ENCODE peak calls at places on chromosomes 3 and 15, in five cellular contexts. H is GM12865; T is HL-60; D is CD8-positive, alpha-beta memory T cell; L is skeletal muscle cell. R is an unnamed sample.
A peak's percentile ranks its signal among the peaks of the same experiment; 100 is the strongest.

GRCh38 chr3:98563661-98564281 is 29.6 kb downstream of the CPOX start:
- DNase-seq in H (peak; percentile 91), T (no peak), D (peak; percentile 18), L (peak; percentile 30), R (no peak)

GRCh38 chr15:88738796-88739195 is 64.4 kb upstream of the ACAN start:
- DNase-seq in H (no peak), T (no peak), D (no peak), L (no peak), R (no peak)

GRCh38 chr3:111989061-111989678 is 9.6 kb upstream of the TAGLN3 start:
- DNase-seq in H (peak; percentile 65), T (no peak), D (no peak), L (peak; percentile 38), R (peak; percentile 22)

GRCh38 chr15:33547876-33548275 is 237.1 kb downstream of the RYR3 start:
- DNase-seq in H (peak; percentile 37), T (no peak), D (no peak), L (peak; percentile 7), R (no peak)

GRCh38 chr3:41854956-41855355 is 106.9 kb downstream of the ULK4 start:
- DNase-seq in H (no peak), T (no peak), D (no peak), L (no peak), R (no peak)

GRCh38 chr3:148554367-148554766 is 143.3 kb upstream of the AGTR1 start:
- DNase-seq in H (no peak), T (no peak), D (no peak), L (no peak), R (no peak)

GRCh38 chr3:67142432-67142831 is 144.3 kb downstream of the KBTBD8 start:
- DNase-seq in H (no peak), T (no peak), D (no peak), L (no peak), R (no peak)

GRCh38 chr15:68272797-68273271 is 4.7 kb upstream of the FEM1B start:
- DNase-seq in H (no peak), T (no peak), D (no peak), L (peak; percentile 65), R (no peak)

GRCh38 chr15:90001683-90002427 is 731 bp downstream of the ZNF710 start:
- DNase-seq in H (peak; percentile 75), T (peak; percentile 61), D (peak; percentile 52), L (no peak), R (no peak)

GRCh38 chr3:177624523-177625495 is 427.5 kb upstream of the TBL1XR1 start:
- DNase-seq in H (peak; percentile 29), T (no peak), D (no peak), L (no peak), R (no peak)

GRCh38 chr3:76582632-76583378 is 457.1 kb upstream of the ROBO2 start:
- DNase-seq in H (no peak), T (no peak), D (no peak), L (peak; percentile 45), R (no peak)

GRCh38 chr15:43209059-43209824 is 11.6 kb downstream of the EPB42 start:
- DNase-seq in H (no peak), T (no peak), D (no peak), L (no peak), R (no peak)

GRCh38 chr15:83818591-83818990 is 164.7 kb downstream of the ADAMTSL3 start:
- DNase-seq in H (no peak), T (no peak), D (no peak), L (no peak), R (no peak)

GRCh38 chr3:66178206-66178605 is 42.6 kb upstream of the SLC25A26 start:
- DNase-seq in H (no peak), T (no peak), D (no peak), L (no peak), R (no peak)

GRCh38 chr3:25097023-25097422 is 331.0 kb upstream of the RARB start:
- DNase-seq in H (peak; percentile 31), T (no peak), D (no peak), L (no peak), R (no peak)

GRCh38 chr3:12556723-12557471 is at the start of gene MKRN2:
- DNase-seq in H (peak; percentile 94), T (peak; percentile 74), D (peak; percentile 76), L (peak; percentile 51), R (peak; percentile 54)

GRCh38 chr3:119937229-119937628 is 155.3 kb downstream of the NR1I2 start:
- DNase-seq in H (peak; percentile 88), T (no peak), D (no peak), L (no peak), R (peak; percentile 61)

GRCh38 chr3:197576838-197577237 is 21.1 kb upstream of the BDH1 start:
- DNase-seq in H (no peak), T (no peak), D (no peak), L (no peak), R (no peak)

GRCh38 chr3:133472242-133472641 is 72.4 kb downstream of the BFSP2 start:
- DNase-seq in H (no peak), T (no peak), D (no peak), L (no peak), R (no peak)

GRCh38 chr3:185335799-185336198 is 27.1 kb upstream of the MAP3K13 start:
- DNase-seq in H (no peak), T (no peak), D (no peak), L (peak; percentile 19), R (no peak)

GRCh38 chr15:101499863-101500713 is 10.6 kb upstream of the PCSK6 start:
- DNase-seq in H (peak; percentile 39), T (peak; percentile 72), D (no peak), L (peak; percentile 11), R (no peak)

GRCh38 chr3:128318275-128318920 is 148.3 kb downstream of the DNAJB8 start:
- DNase-seq in H (no peak), T (no peak), D (no peak), L (no peak), R (no peak)

GRCh38 chr3:149579161-149579560 is 78.7 kb downstream of the WWTR1 start:
- DNase-seq in H (no peak), T (no peak), D (no peak), L (no peak), R (no peak)
- H3K4me3 ChIP-seq in H (no peak overlapping the region), T (no peak overlapping the region), D (no peak overlapping the region), L (no peak overlapping the region), R (no peak overlapping the region)

DNA sequence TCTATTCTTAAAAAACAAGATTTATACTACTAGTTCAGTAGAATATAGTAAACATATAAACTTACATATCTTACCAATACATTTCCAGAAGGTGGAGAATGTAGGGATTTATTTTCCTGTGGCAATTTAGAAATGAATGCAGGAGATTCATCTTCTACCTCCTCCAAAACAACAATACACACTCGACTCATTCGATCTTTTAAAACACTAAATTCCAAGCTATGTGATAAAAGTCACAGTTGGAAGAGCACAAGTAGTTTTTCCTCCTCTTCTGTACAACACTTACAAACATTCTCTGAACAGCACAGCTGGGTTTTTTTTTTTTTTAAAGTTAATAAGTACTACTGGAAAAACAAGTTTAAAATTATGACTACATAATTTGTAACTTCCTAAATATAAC is 1.4 kb downstream of the ANKRD28 start:
- DNase-seq in H (no peak), T (no peak), D (no peak), L (no peak), R (no peak)
- H3K4me3 ChIP-seq in H (peak overlapping the region; percentile 67), T (peak overlapping the region; percentile 37), D (no peak overlapping the region), L (peak overlapping the region; percentile 66), R (peak overlapping the region; percentile 54)

GRCh38 chr3:142999881-143000280 is 1.5 kb upstream of the U2SURP start:
- DNase-seq in H (no peak), T (no peak), D (no peak), L (no peak), R (no peak)
- H3K4me3 ChIP-seq in H (no peak overlapping the region), T (peak overlapping the region; percentile 87), D (no peak overlapping the region), L (peak overlapping the region; percentile 96), R (no peak overlapping the region)

GRCh38 chr3:188001926-188002325 is 152.0 kb upstream of the LPP start:
- DNase-seq in H (no peak), T (no peak), D (no peak), L (no peak), R (no peak)

GRCh38 chr3:188000361-188000861 is 153.5 kb upstream of the LPP start:
- DNase-seq in H (no peak), T (no peak), D (no peak), L (peak; percentile 30), R (no peak)

GRCh38 chr3:188003188-188004171 is 150.5 kb upstream of the LPP start:
- DNase-seq in H (no peak), T (no peak), D (no peak), L (no peak), R (no peak)

GRCh38 chr3:188001052-188001567 is 152.8 kb upstream of the LPP start:
- DNase-seq in H (no peak), T (no peak), D (no peak), L (no peak), R (no peak)

DNA sequence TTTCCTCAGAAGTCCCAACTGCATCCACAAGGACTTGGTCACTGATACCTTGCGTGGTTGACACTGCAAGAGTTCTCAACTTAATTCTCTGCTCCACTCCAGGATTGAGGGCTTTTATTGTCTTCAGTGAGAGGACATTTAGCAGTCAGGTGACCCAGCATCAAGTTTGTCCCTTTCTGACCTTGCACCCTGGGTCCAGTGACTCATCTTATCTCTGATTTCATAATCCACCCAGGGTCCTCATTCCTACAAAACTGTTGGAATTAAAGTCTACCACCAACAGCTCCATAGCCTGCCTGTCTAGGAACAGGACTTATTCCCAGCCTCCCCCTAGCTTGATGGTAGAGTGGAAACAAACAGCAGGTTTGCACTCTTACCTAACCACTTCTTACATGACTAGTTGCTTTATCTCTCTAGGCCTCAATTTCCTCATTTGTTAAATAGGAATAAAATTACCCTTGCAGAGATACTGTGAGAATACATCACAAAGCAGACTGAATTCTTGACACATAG is 151.3 kb upstream of the LPP start:
- DNase-seq in H (no peak), T (no peak), D (no peak), L (no peak), R (no peak)
- H3K4me3 ChIP-seq in H (no peak overlapping the region), T (no peak overlapping the region), D (no peak overlapping the region), L (no peak overlapping the region), R (no peak overlapping the region)

GRCh38 chr15:81514769-81515168 is 140.8 kb upstream of the TMC3 start:
- DNase-seq in H (no peak), T (no peak), D (no peak), L (no peak), R (no peak)

GRCh38 chr15:81511160-81511559 is 137.1 kb upstream of the TMC3 start:
- DNase-seq in H (no peak), T (no peak), D (no peak), L (no peak), R (no peak)

GRCh38 chr15:81516461-81516860 is 142.4 kb upstream of the TMC3 start:
- DNase-seq in H (no peak), T (no peak), D (no peak), L (no peak), R (no peak)

GRCh38 chr15:81520480-81520879 is 146.5 kb upstream of the TMC3 start:
- DNase-seq in H (no peak), T (no peak), D (no peak), L (no peak), R (no peak)

GRCh38 chr15:81516012-81516411 is 142.0 kb upstream of the TMC3 start:
- DNase-seq in H (no peak), T (no peak), D (no peak), L (no peak), R (no peak)
- H3K4me3 ChIP-seq in H (no peak overlapping the region), T (no peak overlapping the region), D (no peak overlapping the region), L (no peak overlapping the region), R (no peak overlapping the region)

GRCh38 chr3:135965129-135965505 is 411 bp upstream of the PPP2R3A start:
- DNase-seq in H (no peak), T (no peak), D (no peak), L (no peak), R (no peak)
- H3K4me3 ChIP-seq in H (no peak overlapping the region), T (no peak overlapping the region), D (no peak overlapping the region), L (peak overlapping the region; percentile 31), R (no peak overlapping the region)

R was measured in GM12864.